ENCODE peak calls at places on chromosomes 2 and 18, in ten cellular contexts. L, B, H, O, X, T, V, G, A and F are unnamed samples.
A peak's percentile ranks its signal among the peaks of the same experiment; 100 is the strongest.

GRCh38 chr2:88828397-88829137 is 137.1 kb downstream of the RPIA start:
- DNase-seq in L (no peak), B (peak; percentile 29), H (no peak), O (no peak), X (peak; percentile 73), T (no peak), V (no peak), G (no peak), A (no peak), F (no peak)

GRCh38 chr2:240917684-240918257 is 11.6 kb downstream of the CROCC2 start:
- DNase-seq in L (no peak), B (no peak), H (no peak), O (peak; percentile 41), X (no peak), T (no peak), V (no peak), G (no peak), A (no peak), F (no peak)

GRCh38 chr2:239858179-239858578 is 167.0 kb downstream of the NDUFA10 start:
- DNase-seq in L (no peak), B (no peak), H (no peak), O (no peak), X (no peak), T (peak; percentile 36), V (no peak), G (no peak), A (no peak), F (no peak)

GRCh38 chr2:239002960-239003932 is 155.4 kb downstream of the TWIST2 start:
- DNase-seq in L (peak; percentile 29), B (peak; percentile 65), H (peak; percentile 67), O (no peak), X (no peak), T (no peak), V (no peak), G (no peak), A (no peak), F (peak; percentile 83)

GRCh38 chr18:39600894-39601293 is 2035.3 kb upstream of the CELF4 start:
- DNase-seq in L (no peak), B (no peak), H (no peak), O (no peak), X (no peak), T (no peak), V (peak; percentile 21), G (no peak), A (no peak), F (no peak)

GRCh38 chr2:15752552-15753232 is 161.0 kb downstream of the DDX1 start:
- DNase-seq in L (no peak), B (no peak), H (no peak), O (no peak), X (no peak), T (no peak), V (no peak), G (no peak), A (no peak), F (no peak)

GRCh38 chr2:52238782-52239181 is 1206.8 kb upstream of the NRXN1 start:
- DNase-seq in L (no peak), B (no peak), H (no peak), O (no peak), X (no peak), T (no peak), V (no peak), G (no peak), A (no peak), F (no peak)

GRCh38 chr2:238114851-238115660 is 14.9 kb downstream of the ESPNL start:
- DNase-seq in L (no peak), B (no peak), H (no peak), O (peak; percentile 40), X (peak; percentile 5), T (no peak), V (no peak), G (no peak), A (no peak), F (no peak)

GRCh38 chr2:112645396-112646101 is at the start of gene SLC20A1:
- DNase-seq in L (peak; percentile 69), B (peak; percentile 88), H (peak; percentile 52), O (peak; percentile 98), X (peak; percentile 98), T (peak; percentile 93), V (peak; percentile 70), G (peak; percentile 97), A (peak; percentile 94), F (peak; percentile 77)

GRCh38 chr2:98623657-98624056 is 15.3 kb downstream of the UNC50 start:
- DNase-seq in L (no peak), B (peak; percentile 37), H (no peak), O (no peak), X (peak; percentile 47), T (no peak), V (no peak), G (no peak), A (no peak), F (peak; percentile 15)

GRCh38 chr2:88099798-88100488 is 27.9 kb downstream of the FABP1 start:
- DNase-seq in L (no peak), B (peak; percentile 4), H (no peak), O (no peak), X (no peak), T (peak; percentile 9), V (no peak), G (no peak), A (no peak), F (no peak)

GRCh38 chr2:191171291-191171690 is 20.5 kb upstream of the STAT4 start:
- DNase-seq in L (no peak), B (no peak), H (no peak), O (no peak), X (no peak), T (no peak), V (no peak), G (no peak), A (no peak), F (no peak)
- TF ChIP-seq CTCF in L (no peak), B (no peak), H (peak; percentile 6), O (no peak), X (no peak), T (no peak), V (no peak), G (no peak), A (no peak), F (no peak)

DNA sequence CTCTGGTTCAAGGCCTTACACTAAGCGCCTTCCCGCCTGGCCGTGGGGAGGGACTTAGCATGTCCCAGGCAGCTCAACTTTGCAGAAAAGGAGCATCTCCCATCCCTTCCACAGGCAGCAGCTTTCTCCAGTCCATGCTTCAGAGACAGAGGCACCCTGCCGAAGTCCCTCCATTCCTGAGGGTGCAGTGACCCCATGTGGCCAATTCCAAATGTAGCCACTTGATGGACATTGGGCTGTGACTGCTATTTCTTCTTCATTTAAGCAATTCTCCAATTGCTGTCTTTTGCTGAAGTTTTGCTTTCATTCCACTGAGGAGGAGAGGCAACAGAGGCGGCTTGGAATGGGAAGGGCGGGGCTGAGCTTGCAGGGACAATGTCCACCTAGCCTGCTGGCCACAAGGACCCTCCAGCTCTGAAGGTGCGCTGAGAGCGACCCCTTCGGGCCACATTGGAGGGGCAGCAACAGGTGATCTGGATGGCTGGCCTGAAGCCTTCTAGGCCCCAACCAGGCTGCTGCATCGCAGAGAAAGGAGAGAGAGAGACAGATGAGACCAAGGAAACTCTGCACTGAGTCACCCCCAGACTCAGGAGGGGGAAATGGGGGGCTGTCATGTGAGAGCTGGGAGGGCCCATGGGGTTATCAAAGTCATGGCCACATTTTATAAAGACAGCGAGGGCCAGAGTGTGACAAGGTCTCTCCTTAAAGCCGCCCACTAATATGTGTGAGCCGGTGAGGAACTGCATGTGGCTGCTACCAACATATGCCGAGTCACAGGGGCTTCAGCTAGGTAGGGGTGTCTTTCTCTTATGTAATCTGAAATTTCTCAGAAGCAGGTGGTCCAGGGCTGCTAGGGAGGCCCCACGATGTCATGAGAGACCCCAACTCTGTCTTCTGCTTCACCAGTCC is 61.3 kb downstream of the LONRF2 start:
- DNase-seq in L (peak; percentile 73), B (peak; percentile 85), H (peak; percentile 63), O (no peak), X (peak; percentile 61), T (peak; percentile 65), V (peak; percentile 63), G (peak; percentile 60), A (peak; percentile 60), F (peak; percentile 55)
- TF ChIP-seq CTCF in L (peak; percentile 79), B (peak; percentile 91), H (peak; percentile 74), O (no peak), X (peak; percentile 57), T (peak; percentile 74), V (peak; percentile 78), G (peak; percentile 64), A (peak; percentile 86), F (peak; percentile 67)

DNA sequence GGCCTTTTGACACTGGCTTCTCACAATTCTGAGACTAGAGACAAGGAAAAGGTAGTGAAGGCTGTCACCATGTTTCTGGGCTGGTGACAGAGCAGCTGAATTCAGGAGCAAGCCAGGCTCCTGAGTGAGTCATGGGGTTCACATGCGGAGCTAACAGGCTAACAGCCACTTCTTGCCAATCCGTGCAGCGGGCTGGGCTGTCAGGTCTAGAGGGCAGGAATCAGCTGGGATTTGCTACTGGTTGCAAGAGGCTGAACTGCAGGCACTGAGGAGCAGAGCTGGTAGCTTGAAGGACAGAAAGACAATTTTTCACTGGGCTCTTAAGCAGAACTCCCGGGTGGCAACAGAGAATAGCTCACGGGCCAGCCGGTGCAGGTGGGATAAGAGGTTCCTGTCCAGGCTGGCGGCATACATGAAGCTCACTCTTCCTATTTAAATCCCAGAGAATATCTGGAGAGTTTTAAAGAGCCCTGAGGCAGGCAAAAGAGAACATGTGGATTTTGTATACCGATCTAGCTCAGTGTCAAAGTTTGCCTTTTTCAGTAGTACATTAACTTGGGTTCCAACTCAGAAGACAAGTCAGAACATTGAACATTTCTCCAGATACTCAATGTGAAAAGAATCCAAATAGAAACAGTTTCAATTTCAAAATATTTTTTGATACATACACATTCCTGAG is 1.2 kb downstream of the NCKAP5 start:
- DNase-seq in L (peak; percentile 68), B (peak; percentile 88), H (no peak), O (peak; percentile 56), X (peak; percentile 61), T (no peak), V (peak; percentile 83), G (peak; percentile 49), A (no peak), F (peak; percentile 36)
- TF ChIP-seq CTCF in L (no peak), B (no peak), H (peak; percentile 2), O (no peak), X (no peak), T (no peak), V (no peak), G (no peak), A (no peak), F (no peak)

GRCh38 chr2:164721425-164721824 is 100.1 kb upstream of the GRB14 start:
- DNase-seq in L (no peak), B (no peak), H (no peak), O (no peak), X (no peak), T (no peak), V (no peak), G (no peak), A (no peak), F (no peak)

GRCh38 chr2:164719996-164720941 is 99.0 kb upstream of the GRB14 start:
- DNase-seq in L (no peak), B (peak; percentile 14), H (no peak), O (no peak), X (no peak), T (no peak), V (peak; percentile 71), G (no peak), A (no peak), F (no peak)

GRCh38 chr2:164714471-164714870 is 93.2 kb upstream of the GRB14 start:
- DNase-seq in L (no peak), B (no peak), H (no peak), O (no peak), X (no peak), T (no peak), V (no peak), G (no peak), A (no peak), F (no peak)

GRCh38 chr2:164711246-164712138 is 90.2 kb upstream of the GRB14 start:
- DNase-seq in L (no peak), B (no peak), H (no peak), O (no peak), X (no peak), T (no peak), V (no peak), G (no peak), A (peak; percentile 98), F (no peak)

GRCh38 chr2:164717000-164717597 is 95.8 kb upstream of the GRB14 start:
- DNase-seq in L (no peak), B (peak; percentile 35), H (no peak), O (no peak), X (no peak), T (no peak), V (no peak), G (no peak), A (peak; percentile 50), F (no peak)
- TF ChIP-seq CTCF in L (peak; percentile 56), B (peak; percentile 70), H (peak; percentile 31), O (no peak), X (peak; percentile 64), T (peak; percentile 86), V (peak; percentile 67), G (no peak), A (peak; percentile 59), F (peak; percentile 46)